ENCODE peak calls at places on chromosome 19, in seven cellular contexts. One of them, this sample, is unnamed.

GRCh38 chr19:38045554-38046253 is 138.7 kb downstream of the SIPA1L3 start:
- DNase-seq in bronchial epithelial cell: no peak
- DNase-seq in IMR-90: no peak
- DNase-seq in uterus: no peak
- DNase-seq in RWPE1: no peak
- DNase-seq in fibroblast of lung: no peak
- DNase-seq in activated B cell treated with CpG ODN at 0.5 μM for 24 hours: no peak
- DNase-seq in this sample: no peak

GRCh38 chr19:29596080-29596479 is 10.0 kb upstream of the POP4 start:
- DNase-seq in RWPE1: no peak
- DNase-seq in fibroblast of lung: no peak
- DNase-seq in IMR-90: no peak
- DNase-seq in bronchial epithelial cell: no peak
- DNase-seq in uterus: no peak
- DNase-seq in activated B cell treated with CpG ODN at 0.5 μM for 24 hours: no peak
- DNase-seq in this sample: no peak

GRCh38 chr19:28472843-28473242 is 740.1 kb downstream of the UQCRFS1 start:
- DNase-seq in uterus: no peak
- DNase-seq in RWPE1: no peak
- DNase-seq in bronchial epithelial cell: no peak
- DNase-seq in activated B cell treated with CpG ODN at 0.5 μM for 24 hours: no peak
- DNase-seq in IMR-90: no peak
- DNase-seq in fibroblast of lung: no peak
- DNase-seq in this sample: no peak

GRCh38 chr19:47781590-47782318 is 3.3 kb downstream of the SELENOW start:
- DNase-seq in uterus: peak; percentile 63
- DNase-seq in activated B cell treated with CpG ODN at 0.5 μM for 24 hours: no peak
- DNase-seq in bronchial epithelial cell: peak; percentile 25
- DNase-seq in IMR-90: no peak
- DNase-seq in RWPE1: no peak
- DNase-seq in fibroblast of lung: no peak
- DNase-seq in this sample: no peak

GRCh38 chr19:38266981-38267597 is 2.7 kb downstream of the SPINT2 start:
- DNase-seq in uterus: no peak
- DNase-seq in RWPE1: peak; percentile 71
- DNase-seq in activated B cell treated with CpG ODN at 0.5 μM for 24 hours: no peak
- DNase-seq in IMR-90: peak; percentile 78
- DNase-seq in fibroblast of lung: peak; percentile 73
- DNase-seq in bronchial epithelial cell: peak; percentile 82
- DNase-seq in this sample: no peak

GRCh38 chr19:17872251-17873001 is 681 bp downstream of the SLC5A5 start:
- DNase-seq in RWPE1: no peak
- DNase-seq in bronchial epithelial cell: no peak
- DNase-seq in fibroblast of lung: no peak
- DNase-seq in uterus: no peak
- DNase-seq in IMR-90: no peak
- DNase-seq in activated B cell treated with CpG ODN at 0.5 μM for 24 hours: no peak
- DNase-seq in this sample: no peak

GRCh38 chr19:11457115-11457514 is 21.7 kb downstream of the PRKCSH start:
- DNase-seq in IMR-90: no peak
- DNase-seq in uterus: no peak
- DNase-seq in RWPE1: no peak
- DNase-seq in bronchial epithelial cell: no peak
- DNase-seq in fibroblast of lung: no peak
- DNase-seq in activated B cell treated with CpG ODN at 0.5 μM for 24 hours: no peak
- DNase-seq in this sample: no peak

GRCh38 chr19:13149628-13150186 is 468 bp downstream of the STX10 start:
- DNase-seq in RWPE1: no peak
- DNase-seq in bronchial epithelial cell: no peak
- DNase-seq in uterus: no peak
- DNase-seq in IMR-90: no peak
- DNase-seq in fibroblast of lung: peak; percentile 58
- DNase-seq in activated B cell treated with CpG ODN at 0.5 μM for 24 hours: no peak
- DNase-seq in this sample: no peak

GRCh38 chr19:17926044-17926443 is 6.8 kb upstream of the CCDC124 start:
- DNase-seq in bronchial epithelial cell: no peak
- DNase-seq in uterus: no peak
- DNase-seq in RWPE1: no peak
- DNase-seq in IMR-90: no peak
- DNase-seq in fibroblast of lung: no peak
- DNase-seq in activated B cell treated with CpG ODN at 0.5 μM for 24 hours: no peak
- DNase-seq in this sample: no peak

GRCh38 chr19:16161848-16162247 is 11.5 kb downstream of the CIB3 start:
- DNase-seq in activated B cell treated with CpG ODN at 0.5 μM for 24 hours: no peak
- DNase-seq in RWPE1: peak; percentile 27
- DNase-seq in uterus: no peak
- DNase-seq in bronchial epithelial cell: peak; percentile 97
- DNase-seq in fibroblast of lung: peak; percentile 77
- DNase-seq in IMR-90: peak; percentile 85
- DNase-seq in this sample: no peak

GRCh38 chr19:16319466-16319865 is 5.2 kb upstream of the KLF2 start:
- DNase-seq in uterus: no peak
- DNase-seq in IMR-90: peak; percentile 49
- DNase-seq in RWPE1: no peak
- DNase-seq in bronchial epithelial cell: no peak
- DNase-seq in activated B cell treated with CpG ODN at 0.5 μM for 24 hours: no peak
- DNase-seq in fibroblast of lung: peak; percentile 59
- DNase-seq in this sample: no peak

GRCh38 chr19:3670796-3671679 is 29.2 kb downstream of the PIP5K1C start:
- DNase-seq in bronchial epithelial cell: no peak
- DNase-seq in uterus: peak; percentile 91
- DNase-seq in fibroblast of lung: peak; percentile 70
- DNase-seq in activated B cell treated with CpG ODN at 0.5 μM for 24 hours: no peak
- DNase-seq in IMR-90: peak; percentile 56
- DNase-seq in RWPE1: no peak
- DNase-seq in this sample: no peak

GRCh38 chr19:18157465-18158063 is 4.6 kb downstream of the PIK3R2 start:
- DNase-seq in activated B cell treated with CpG ODN at 0.5 μM for 24 hours: no peak
- DNase-seq in RWPE1: peak; percentile 81
- DNase-seq in bronchial epithelial cell: peak; percentile 70
- DNase-seq in IMR-90: no peak
- DNase-seq in fibroblast of lung: no peak
- DNase-seq in uterus: no peak
- DNase-seq in this sample: no peak

GRCh38 chr19:7549749-7550148 is 14.2 kb downstream of the PNPLA6 start:
- DNase-seq in IMR-90: no peak
- DNase-seq in RWPE1: no peak
- DNase-seq in activated B cell treated with CpG ODN at 0.5 μM for 24 hours: no peak
- DNase-seq in uterus: no peak
- DNase-seq in fibroblast of lung: no peak
- DNase-seq in bronchial epithelial cell: no peak
- DNase-seq in this sample: no peak

GRCh38 chr19:18345296-18345695 is 4.9 kb downstream of the PGPEP1 start:
- DNase-seq in IMR-90: no peak
- DNase-seq in fibroblast of lung: no peak
- DNase-seq in bronchial epithelial cell: no peak
- DNase-seq in uterus: no peak
- DNase-seq in RWPE1: no peak
- DNase-seq in activated B cell treated with CpG ODN at 0.5 μM for 24 hours: no peak
- DNase-seq in this sample: no peak

GRCh38 chr19:11420429-11420893 is 1.3 kb upstream of the RGL3 start:
- DNase-seq in activated B cell treated with CpG ODN at 0.5 μM for 24 hours: peak; percentile 28
- DNase-seq in uterus: peak; percentile 60
- DNase-seq in IMR-90: no peak
- DNase-seq in fibroblast of lung: no peak
- DNase-seq in RWPE1: no peak
- DNase-seq in bronchial epithelial cell: no peak
- DNase-seq in this sample: no peak

GRCh38 chr19:40006273-40006691 is 9.4 kb downstream of the ZNF546 start:
- DNase-seq in uterus: no peak
- DNase-seq in bronchial epithelial cell: peak; percentile 80
- DNase-seq in IMR-90: peak; percentile 95
- DNase-seq in RWPE1: no peak
- DNase-seq in fibroblast of lung: peak; percentile 87
- DNase-seq in activated B cell treated with CpG ODN at 0.5 μM for 24 hours: no peak
- DNase-seq in this sample: no peak

GRCh38 chr19:35302446-35302845 is 10.5 kb downstream of the MAG start:
- DNase-seq in bronchial epithelial cell: no peak
- DNase-seq in IMR-90: no peak
- DNase-seq in uterus: no peak
- DNase-seq in RWPE1: no peak
- DNase-seq in activated B cell treated with CpG ODN at 0.5 μM for 24 hours: no peak
- DNase-seq in fibroblast of lung: no peak
- DNase-seq in this sample: no peak

GRCh38 chr19:35409191-35409590 is 38.3 kb downstream of the GPR42 start:
- DNase-seq in activated B cell treated with CpG ODN at 0.5 μM for 24 hours: no peak
- DNase-seq in uterus: no peak
- DNase-seq in RWPE1: no peak
- DNase-seq in fibroblast of lung: no peak
- DNase-seq in bronchial epithelial cell: no peak
- DNase-seq in IMR-90: no peak
- DNase-seq in this sample: no peak

GRCh38 chr19:28454083-28454482 is 758.9 kb downstream of the UQCRFS1 start:
- DNase-seq in bronchial epithelial cell: peak; percentile 17
- DNase-seq in fibroblast of lung: peak; percentile 76
- DNase-seq in activated B cell treated with CpG ODN at 0.5 μM for 24 hours: no peak
- DNase-seq in RWPE1: no peak
- DNase-seq in IMR-90: no peak
- DNase-seq in uterus: no peak
- DNase-seq in this sample: no peak

GRCh38 chr19:30719189-30719990 is 347.2 kb downstream of the ZNF536 start:
- DNase-seq in activated B cell treated with CpG ODN at 0.5 μM for 24 hours: no peak
- DNase-seq in IMR-90: no peak
- DNase-seq in bronchial epithelial cell: no peak
- DNase-seq in uterus: peak; percentile 69
- DNase-seq in fibroblast of lung: peak; percentile 22
- DNase-seq in RWPE1: peak; percentile 36
- DNase-seq in this sample: peak; percentile 64

GRCh38 chr19:7928334-7928706 is 2.4 kb upstream of the CTXN1 start:
- DNase-seq in IMR-90: no peak
- DNase-seq in RWPE1: no peak
- DNase-seq in fibroblast of lung: peak; percentile 29
- DNase-seq in bronchial epithelial cell: no peak
- DNase-seq in activated B cell treated with CpG ODN at 0.5 μM for 24 hours: no peak
- DNase-seq in uterus: no peak
- DNase-seq in this sample: no peak

GRCh38 chr19:18932216-18932841 is 8.7 kb downstream of the HOMER3 start:
- DNase-seq in IMR-90: no peak
- DNase-seq in activated B cell treated with CpG ODN at 0.5 μM for 24 hours: peak; percentile 61
- DNase-seq in uterus: peak; percentile 76
- DNase-seq in RWPE1: peak; percentile 90
- DNase-seq in fibroblast of lung: peak; percentile 35
- DNase-seq in bronchial epithelial cell: peak; percentile 58
- DNase-seq in this sample: no peak

GRCh38 chr19:9872618-9873242 is 37.6 kb downstream of the PIN1 start:
- DNase-seq in IMR-90: no peak
- DNase-seq in bronchial epithelial cell: no peak
- DNase-seq in RWPE1: no peak
- DNase-seq in uterus: no peak
- DNase-seq in activated B cell treated with CpG ODN at 0.5 μM for 24 hours: no peak
- DNase-seq in fibroblast of lung: no peak
- DNase-seq in this sample: no peak

GRCh38 chr19:6730153-6730804 is 7.1 kb downstream of the GPR108 start:
- DNase-seq in bronchial epithelial cell: peak; percentile 52
- DNase-seq in IMR-90: no peak
- DNase-seq in RWPE1: no peak
- DNase-seq in fibroblast of lung: no peak
- DNase-seq in uterus: peak; percentile 44
- DNase-seq in activated B cell treated with CpG ODN at 0.5 μM for 24 hours: no peak
- DNase-seq in this sample: no peak

GRCh38 chr19:42412223-42412622 is 15.0 kb downstream of the LIPE start:
- DNase-seq in bronchial epithelial cell: no peak
- DNase-seq in RWPE1: no peak
- DNase-seq in IMR-90: no peak
- DNase-seq in fibroblast of lung: no peak
- DNase-seq in uterus: no peak
- DNase-seq in activated B cell treated with CpG ODN at 0.5 μM for 24 hours: no peak
- DNase-seq in this sample: no peak

GRCh38 chr19:18059902-18060301 is 26.8 kb downstream of the IL12RB1 start:
- DNase-seq in activated B cell treated with CpG ODN at 0.5 μM for 24 hours: no peak
- DNase-seq in IMR-90: no peak
- DNase-seq in uterus: no peak
- DNase-seq in bronchial epithelial cell: no peak
- DNase-seq in fibroblast of lung: no peak
- DNase-seq in RWPE1: no peak
- DNase-seq in this sample: no peak

GRCh38 chr19:8494158-8494557 is 8.3 kb downstream of the PRAM1 start:
- DNase-seq in fibroblast of lung: no peak
- DNase-seq in uterus: no peak
- DNase-seq in bronchial epithelial cell: no peak
- DNase-seq in RWPE1: no peak
- DNase-seq in IMR-90: no peak
- DNase-seq in activated B cell treated with CpG ODN at 0.5 μM for 24 hours: no peak
- DNase-seq in this sample: no peak

GRCh38 chr19:55492362-55492944 is 4.2 kb downstream of the SSC5D start:
- DNase-seq in uterus: peak; percentile 47
- DNase-seq in RWPE1: no peak
- DNase-seq in fibroblast of lung: no peak
- DNase-seq in activated B cell treated with CpG ODN at 0.5 μM for 24 hours: no peak
- DNase-seq in IMR-90: no peak
- DNase-seq in bronchial epithelial cell: no peak
- DNase-seq in this sample: no peak

GRCh38 chr19:40303765-40304164 is 18.6 kb upstream of the AKT2 start:
- DNase-seq in activated B cell treated with CpG ODN at 0.5 μM for 24 hours: no peak
- DNase-seq in fibroblast of lung: no peak
- DNase-seq in IMR-90: no peak
- DNase-seq in uterus: no peak
- DNase-seq in RWPE1: no peak
- DNase-seq in bronchial epithelial cell: no peak
- DNase-seq in this sample: no peak

GRCh38 chr19:15112385-15112784 is 5.2 kb downstream of the SYDE1 start:
- DNase-seq in IMR-90: no peak
- DNase-seq in activated B cell treated with CpG ODN at 0.5 μM for 24 hours: no peak
- DNase-seq in RWPE1: no peak
- DNase-seq in bronchial epithelial cell: peak; percentile 42
- DNase-seq in fibroblast of lung: no peak
- DNase-seq in uterus: no peak
- DNase-seq in this sample: no peak
- TF ChIP-seq CTCF in IMR-90: no peak
- TF ChIP-seq CTCF in activated B cell treated with CpG ODN at 0.5 μM for 24 hours: no peak
- TF ChIP-seq CTCF in RWPE1: no peak
- TF ChIP-seq CTCF in bronchial epithelial cell: no peak
- TF ChIP-seq CTCF in fibroblast of lung: no peak
- TF ChIP-seq CTCF in uterus: no peak
- TF ChIP-seq CTCF in this sample: no peak

GRCh38 chr19:33191501-33191900 is 2.6 kb upstream of the LRP3 start:
- DNase-seq in uterus: no peak
- DNase-seq in activated B cell treated with CpG ODN at 0.5 μM for 24 hours: no peak
- DNase-seq in bronchial epithelial cell: no peak
- DNase-seq in fibroblast of lung: no peak
- DNase-seq in IMR-90: no peak
- DNase-seq in RWPE1: no peak
- DNase-seq in this sample: no peak
- TF ChIP-seq CTCF in uterus: no peak
- TF ChIP-seq CTCF in activated B cell treated with CpG ODN at 0.5 μM for 24 hours: no peak
- TF ChIP-seq CTCF in bronchial epithelial cell: no peak
- TF ChIP-seq CTCF in fibroblast of lung: no peak
- TF ChIP-seq CTCF in IMR-90: no peak
- TF ChIP-seq CTCF in RWPE1: no peak
- TF ChIP-seq CTCF in this sample: no peak

GRCh38 chr19:2523630-2524311 is 47.8 kb downstream of the GADD45B start:
- DNase-seq in activated B cell treated with CpG ODN at 0.5 μM for 24 hours: no peak
- DNase-seq in IMR-90: peak; percentile 41
- DNase-seq in uterus: no peak
- DNase-seq in RWPE1: no peak
- DNase-seq in bronchial epithelial cell: no peak
- DNase-seq in fibroblast of lung: peak; percentile 90
- DNase-seq in this sample: no peak
- TF ChIP-seq CTCF in activated B cell treated with CpG ODN at 0.5 μM for 24 hours: no peak
- TF ChIP-seq CTCF in IMR-90: peak; percentile 21
- TF ChIP-seq CTCF in uterus: no peak
- TF ChIP-seq CTCF in RWPE1: no peak
- TF ChIP-seq CTCF in bronchial epithelial cell: no peak
- TF ChIP-seq CTCF in fibroblast of lung: peak; percentile 36
- TF ChIP-seq CTCF in this sample: no peak

GRCh38 chr19:44113138-44113783 is at the start of gene ZNF225:
- DNase-seq in bronchial epithelial cell: peak; percentile 97
- DNase-seq in IMR-90: peak; percentile 99
- DNase-seq in uterus: peak; percentile 95
- DNase-seq in activated B cell treated with CpG ODN at 0.5 μM for 24 hours: peak; percentile 65
- DNase-seq in fibroblast of lung: peak; percentile 99
- DNase-seq in RWPE1: peak; percentile 91
- DNase-seq in this sample: peak; percentile 64
- TF ChIP-seq CTCF in bronchial epithelial cell: no peak
- TF ChIP-seq CTCF in IMR-90: no peak
- TF ChIP-seq CTCF in uterus: peak; percentile 9
- TF ChIP-seq CTCF in activated B cell treated with CpG ODN at 0.5 μM for 24 hours: no peak
- TF ChIP-seq CTCF in fibroblast of lung: no peak
- TF ChIP-seq CTCF in RWPE1: no peak
- TF ChIP-seq CTCF in this sample: no peak

This sample was measured in D721Med.